ENCODE peak calls at places on chromosomes 5 and 9, in seven cellular contexts. R is right cardiac atrium, C is fibroblast of pulmonary artery, K is PC-3, V is fibroblast of lung, H is AG04449, L is kidney epithelial cell. D is an unnamed sample.

GRCh38 chr9:97501972-97502221 is 431 bp downstream of the TMOD1 start:
- DNase-seq in K (no peak), L (no peak), V (no peak), H (no peak), C (no peak), R (no peak), D (no peak)

GRCh38 chr9:5364294-5364990 is 24.8 kb upstream of the RLN1 start:
- DNase-seq in H (no peak), V (peak), R (no peak), C (peak), K (no peak), L (no peak), D (peak)

GRCh38 chr5:79119486-79119885 is 7.9 kb downstream of the BHMT start:
- DNase-seq in L (peak), C (peak), K (no peak), V (no peak), H (no peak), R (no peak), D (no peak)

GRCh38 chr9:3794005-3794404 is 268.2 kb upstream of the RFX3 start:
- DNase-seq in K (peak), R (no peak), C (peak), V (peak), H (no peak), L (peak), D (peak)

GRCh38 chr5:80964491-80964890 is 4.3 kb downstream of the RASGRF2 start:
- DNase-seq in L (no peak), K (no peak), H (no peak), R (no peak), C (no peak), V (peak), D (no peak)

GRCh38 chr9:114098660-114099522 is at the start of gene KIF12:
- DNase-seq in V (no peak), H (no peak), R (peak), L (peak), K (peak), C (no peak), D (no peak)

GRCh38 chr5:55747778-55748318 is 10.0 kb downstream of the DDX4 start:
- DNase-seq in H (no peak), R (no peak), V (no peak), L (no peak), C (no peak), K (no peak), D (no peak)

GRCh38 chr5:140261403-140262171 is 41.3 kb downstream of the PFDN1 start:
- DNase-seq in R (peak), V (peak), H (peak), C (peak), L (peak), K (peak), D (peak)

GRCh38 chr9:114626415-114627029 is 15.4 kb downstream of the TMEM268 start:
- DNase-seq in V (no peak), K (no peak), R (no peak), H (no peak), L (no peak), C (no peak), D (no peak)

GRCh38 chr5:66710557-66710956 is 114.4 kb downstream of the MAST4 start:
- DNase-seq in C (peak), R (peak), V (peak), H (no peak), K (no peak), L (no peak), D (peak)

GRCh38 chr9:94746541-94747505 is 20.3 kb downstream of the AOPEP start:
- DNase-seq in H (no peak), V (no peak), L (no peak), K (no peak), R (no peak), C (no peak), D (no peak)

GRCh38 chr9:134403682-134404301 is 77.5 kb downstream of the RXRA start:
- DNase-seq in H (peak), V (peak), C (peak), L (no peak), K (no peak), R (peak), D (peak)

GRCh38 chr5:14810941-14811573 is 60.5 kb downstream of the ANKH start:
- DNase-seq in R (no peak), K (no peak), H (no peak), V (no peak), L (no peak), C (no peak), D (no peak)

GRCh38 chr5:66884589-66885228 is 288.5 kb downstream of the MAST4 start:
- DNase-seq in R (no peak), V (no peak), C (no peak), L (no peak), H (no peak), K (no peak), D (no peak)

GRCh38 chr5:2902186-2902585 is 150.7 kb upstream of the IRX2 start:
- DNase-seq in R (no peak), V (no peak), K (no peak), H (no peak), L (no peak), C (no peak), D (no peak)

GRCh38 chr5:79858097-79858723 is 132.9 kb downstream of the MTX3 start:
- DNase-seq in K (peak), L (peak), H (no peak), C (peak), R (peak), V (peak), D (peak)

GRCh38 chr9:134293576-134294227 is 32.6 kb upstream of the RXRA start:
- DNase-seq in L (no peak), K (no peak), C (no peak), R (peak), H (no peak), V (peak), D (peak)

GRCh38 chr9:109289186-109289585 is 31.7 kb downstream of the EPB41L4B start:
- DNase-seq in R (no peak), C (no peak), H (no peak), K (no peak), L (no peak), V (no peak), D (no peak)

GRCh38 chr5:121199238-121199999 is 652.3 kb upstream of the FTMT start:
- DNase-seq in L (no peak), R (peak), H (peak), C (peak), K (peak), V (peak), D (peak)

GRCh38 chr9:28824410-28824963 is 1251.2 kb upstream of the C9orf72 start:
- DNase-seq in R (no peak), V (no peak), C (no peak), H (no peak), L (no peak), K (no peak), D (no peak)

GRCh38 chr5:155307219-155307618 is 293.7 kb downstream of the KIF4B start:
- DNase-seq in K (no peak), C (no peak), H (no peak), L (no peak), V (no peak), R (no peak), D (no peak)

GRCh38 chr9:81519816-81520215 is 169.5 kb downstream of the TLE1 start:
- DNase-seq in C (no peak), K (no peak), H (no peak), L (no peak), R (no peak), V (no peak), D (peak)

GRCh38 chr5:133489632-133490031 is 122.7 kb downstream of the FSTL4 start:
- DNase-seq in H (no peak), L (no peak), V (no peak), K (peak), R (no peak), C (no peak), D (no peak)

GRCh38 chr5:141637693-141638419 is 1.1 kb downstream of the RELL2 start:
- DNase-seq in K (no peak), R (peak), H (no peak), C (peak), L (no peak), V (peak), D (peak)

GRCh38 chr5:18761801-18762200 is 1127.5 kb downstream of the TAF11L14 start:
- DNase-seq in C (no peak), L (no peak), V (no peak), H (no peak), R (no peak), K (peak), D (no peak)

GRCh38 chr5:113693205-113693553 is 179.7 kb downstream of the YTHDC2 start:
- DNase-seq in V (no peak), K (no peak), H (no peak), C (no peak), L (no peak), R (peak), D (no peak)

GRCh38 chr5:113693621-113694130 is 180.2 kb downstream of the YTHDC2 start:
- DNase-seq in L (no peak), R (no peak), C (no peak), H (no peak), K (no peak), V (peak), D (no peak)

GRCh38 chr5:113692466-113693204 is 179.1 kb downstream of the YTHDC2 start:
- DNase-seq in R (peak), V (no peak), H (no peak), C (no peak), K (no peak), L (no peak), D (no peak)
- H3K4me3 ChIP-seq in R (no peak), V (no peak), H (no peak), C (no peak), K (no peak), L (no peak), D (no peak)

GRCh38 chr9:96021616-96022444 is 146.3 kb downstream of the ERCC6L2 start:
- DNase-seq in L (no peak), H (no peak), R (peak), V (no peak), K (no peak), C (no peak), D (no peak)
- H3K4me3 ChIP-seq in L (peak), H (peak), R (peak), V (peak), K (peak), C (peak), D (peak)

DNA sequence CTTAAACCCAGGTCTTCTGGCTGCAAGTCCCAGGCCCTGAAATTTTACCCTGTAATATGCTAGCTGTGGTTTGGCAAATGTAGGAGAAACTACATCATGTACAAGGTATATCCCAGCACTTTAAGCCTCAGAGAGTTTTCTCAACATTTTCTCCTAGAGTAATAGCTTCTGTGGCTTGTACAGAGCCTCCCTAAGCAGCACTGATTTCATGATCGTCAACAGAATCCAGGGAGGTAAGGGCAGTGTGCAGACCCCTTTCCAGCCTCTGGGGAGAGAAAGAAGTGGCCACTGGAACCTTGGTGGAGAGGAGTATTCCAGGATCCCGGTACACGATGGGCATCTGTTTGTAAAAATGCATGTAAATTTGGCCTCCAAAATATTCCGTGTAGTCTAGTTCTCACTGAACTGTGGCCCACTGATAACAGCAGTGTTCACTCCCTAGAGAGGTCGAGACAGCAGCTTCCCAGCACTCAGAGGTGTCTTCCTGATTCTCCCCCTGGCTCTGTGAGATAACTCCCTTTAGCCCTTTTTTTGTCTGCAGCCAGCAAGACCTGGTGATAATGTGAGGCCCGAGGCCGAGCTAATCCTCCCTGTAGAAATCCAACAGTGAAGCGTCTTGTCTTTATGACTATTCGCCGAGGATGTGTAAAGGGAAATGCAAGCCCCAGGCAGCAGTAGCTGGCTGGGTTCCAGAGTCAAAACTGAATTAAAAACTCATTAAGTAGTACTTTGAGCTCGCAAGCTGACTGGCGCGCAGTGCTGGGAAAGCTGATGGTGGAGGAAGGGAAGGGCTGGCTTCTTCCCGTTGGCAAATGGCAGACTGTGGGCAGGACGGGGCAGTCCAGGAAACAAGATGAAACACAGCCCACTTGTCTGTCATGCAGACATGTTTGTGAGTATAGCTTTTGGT is 59.0 kb downstream of the MAP1B start:
- DNase-seq in L (no peak), H (no peak), R (peak), C (peak), K (no peak), V (peak), D (peak)
- H3K4me3 ChIP-seq in L (no peak), H (no peak), R (peak), C (peak), K (no peak), V (no peak), D (no peak)

GRCh38 chr5:173323799-173324114 is 4.5 kb downstream of the STC2 start:
- DNase-seq in L (no peak), C (no peak), K (no peak), R (no peak), V (no peak), H (no peak), D (no peak)
- H3K4me3 ChIP-seq in L (no peak), C (peak), K (no peak), R (no peak), V (no peak), H (peak), D (peak)

DNA sequence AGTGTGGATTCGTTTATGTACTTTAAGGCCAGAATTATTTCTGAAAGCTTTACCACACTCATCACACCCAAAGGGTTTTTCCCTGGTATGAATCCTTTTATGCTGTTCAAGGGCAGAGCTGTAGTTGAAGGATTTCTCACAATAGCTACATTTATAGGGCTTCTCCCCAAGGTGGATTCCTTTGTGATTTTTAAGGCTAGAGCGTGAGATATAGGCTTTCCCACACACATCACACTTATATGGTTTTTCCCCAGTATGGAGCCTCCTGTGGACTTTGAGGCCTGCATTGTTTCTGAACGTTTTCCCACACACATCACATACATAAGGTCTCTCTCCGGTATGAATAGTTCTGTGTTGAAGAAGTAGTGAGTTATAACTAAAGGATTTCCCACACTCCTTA is 11.2 kb downstream of the ZFP62 start:
- DNase-seq in V (no peak), L (no peak), C (no peak), H (no peak), K (no peak), R (no peak), D (no peak)
- H3K4me3 ChIP-seq in V (no peak), L (no peak), C (no peak), H (no peak), K (peak), R (no peak), D (no peak)